ENCODE peak calls at places on chromosomes 4 and X, in six cellular contexts. One of them, this sample, is unnamed.
A peak's percentile ranks its signal among the peaks of the same experiment; 100 is the strongest.

GRCh38 chr4:51963871-51964513 is 56.2 kb downstream of the LRRC66 start:
- DNase-seq in prostate gland: no peak
- DNase-seq in stomach: no peak
- DNase-seq in suprapubic skin: no peak
- DNase-seq in HepG2: no peak
- DNase-seq in H1: no peak
- DNase-seq in this sample: no peak

GRCh38 chr4:136329042-136329662 is 1203.1 kb downstream of the PCDH18 start:
- DNase-seq in prostate gland: no peak
- DNase-seq in stomach: no peak
- DNase-seq in suprapubic skin: no peak
- DNase-seq in HepG2: no peak
- DNase-seq in H1: peak; percentile 46
- DNase-seq in this sample: peak; percentile 11

GRCh38 chr4:82975792-82976191 is 34.8 kb downstream of the LIN54 start:
- DNase-seq in prostate gland: no peak
- DNase-seq in stomach: no peak
- DNase-seq in suprapubic skin: no peak
- DNase-seq in HepG2: no peak
- DNase-seq in H1: no peak
- DNase-seq in this sample: no peak

GRCh38 chrX:121298499-121298898 is 251.1 kb downstream of the GLUD2 start:
- DNase-seq in prostate gland: no peak
- DNase-seq in stomach: no peak
- DNase-seq in suprapubic skin: no peak
- DNase-seq in HepG2: no peak
- DNase-seq in H1: no peak
- DNase-seq in this sample: no peak

GRCh38 chr4:117357422-117357821 is 272.0 kb upstream of the TRAM1L1 start:
- DNase-seq in prostate gland: no peak
- DNase-seq in stomach: no peak
- DNase-seq in suprapubic skin: no peak
- DNase-seq in HepG2: no peak
- DNase-seq in H1: no peak
- DNase-seq in this sample: no peak

GRCh38 chrX:97531824-97532223 is 648.1 kb downstream of the RPA4 start:
- DNase-seq in prostate gland: no peak
- DNase-seq in stomach: no peak
- DNase-seq in suprapubic skin: no peak
- DNase-seq in HepG2: no peak
- DNase-seq in H1: no peak
- DNase-seq in this sample: no peak

GRCh38 chrX:154327026-154327820 is 31.6 kb downstream of the TKTL1 start:
- DNase-seq in prostate gland: no peak
- DNase-seq in stomach: no peak
- DNase-seq in suprapubic skin: no peak
- DNase-seq in HepG2: no peak
- DNase-seq in H1: no peak
- DNase-seq in this sample: no peak

GRCh38 chr4:72489267-72489666 is 79.8 kb downstream of the ADAMTS3 start:
- DNase-seq in prostate gland: no peak
- DNase-seq in stomach: no peak
- DNase-seq in suprapubic skin: no peak
- DNase-seq in HepG2: no peak
- DNase-seq in H1: no peak
- DNase-seq in this sample: no peak

GRCh38 chr4:55670695-55671094 is 34.6 kb upstream of the NMU start:
- DNase-seq in prostate gland: no peak
- DNase-seq in stomach: no peak
- DNase-seq in suprapubic skin: no peak
- DNase-seq in HepG2: no peak
- DNase-seq in H1: no peak
- DNase-seq in this sample: no peak

GRCh38 chr4:152738812-152739211 is 40.7 kb downstream of the TIGD4 start:
- DNase-seq in prostate gland: no peak
- DNase-seq in stomach: no peak
- DNase-seq in suprapubic skin: no peak
- DNase-seq in HepG2: no peak
- DNase-seq in H1: no peak
- DNase-seq in this sample: no peak

GRCh38 chr4:52997132-52997416 is 135.0 kb downstream of the RASL11B start:
- DNase-seq in prostate gland: no peak
- DNase-seq in stomach: no peak
- DNase-seq in suprapubic skin: no peak
- DNase-seq in HepG2: no peak
- DNase-seq in H1: no peak
- DNase-seq in this sample: peak; percentile 52

GRCh38 chr4:51884606-51885005 is 41.7 kb downstream of the DCUN1D4 start:
- DNase-seq in prostate gland: no peak
- DNase-seq in stomach: no peak
- DNase-seq in suprapubic skin: no peak
- DNase-seq in HepG2: no peak
- DNase-seq in H1: no peak
- DNase-seq in this sample: no peak

GRCh38 chr4:3520276-3520675 is 11.9 kb downstream of the LRPAP1 start:
- DNase-seq in prostate gland: no peak
- DNase-seq in stomach: no peak
- DNase-seq in suprapubic skin: no peak
- DNase-seq in HepG2: no peak
- DNase-seq in H1: no peak
- DNase-seq in this sample: no peak

GRCh38 chr4:93994175-93994994 is 165.8 kb downstream of the ATOH1 start:
- DNase-seq in prostate gland: no peak
- DNase-seq in stomach: no peak
- DNase-seq in suprapubic skin: no peak
- DNase-seq in HepG2: no peak
- DNase-seq in H1: no peak
- DNase-seq in this sample: no peak

GRCh38 chr4:25029479-25030282 is 1.1 kb downstream of the LGI2 start:
- DNase-seq in prostate gland: no peak
- DNase-seq in stomach: no peak
- DNase-seq in suprapubic skin: no peak
- DNase-seq in HepG2: no peak
- DNase-seq in H1: peak; percentile 50
- DNase-seq in this sample: no peak

GRCh38 chr4:175273995-175274753 is 356.0 kb downstream of the ADAM29 start:
- DNase-seq in prostate gland: no peak
- DNase-seq in stomach: no peak
- DNase-seq in suprapubic skin: no peak
- DNase-seq in HepG2: no peak
- DNase-seq in H1: no peak
- DNase-seq in this sample: no peak

GRCh38 chr4:5827108-5828004 is 65.5 kb downstream of the CRMP1 start:
- DNase-seq in prostate gland: no peak
- DNase-seq in stomach: no peak
- DNase-seq in suprapubic skin: no peak
- DNase-seq in HepG2: no peak
- DNase-seq in H1: no peak
- DNase-seq in this sample: peak; percentile 42

DNA sequence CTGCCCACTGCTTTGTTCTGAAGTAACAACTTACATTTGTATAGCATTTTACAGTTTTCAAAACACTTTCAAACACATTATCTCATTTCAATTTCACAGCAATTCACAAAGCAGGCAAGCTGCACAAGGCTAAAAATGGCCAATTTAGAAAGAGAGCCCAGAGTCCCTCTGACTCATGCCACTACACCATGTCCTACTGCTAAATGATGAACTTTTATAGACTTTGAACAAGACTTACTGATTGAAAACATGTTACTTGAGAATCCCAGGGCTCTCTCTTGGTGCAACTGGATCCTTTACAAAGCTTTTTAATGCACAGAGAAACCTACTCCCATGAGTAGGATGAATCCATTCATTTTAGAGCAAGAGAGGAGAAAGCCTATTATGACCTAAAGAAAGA is 5.8 kb upstream of the G3BP2 start:
- DNase-seq in prostate gland: no peak
- DNase-seq in stomach: no peak
- DNase-seq in suprapubic skin: no peak
- DNase-seq in HepG2: no peak
- DNase-seq in H1: no peak
- DNase-seq in this sample: no peak
- TF ChIP-seq POLR2AphosphoS5 in prostate gland: no peak
- TF ChIP-seq POLR2AphosphoS5 in stomach: no peak
- TF ChIP-seq POLR2AphosphoS5 in suprapubic skin: no peak
- TF ChIP-seq POLR2AphosphoS5 in HepG2: no peak
- TF ChIP-seq POLR2AphosphoS5 in H1: no peak
- TF ChIP-seq POLR2AphosphoS5 in this sample: no peak

DNA sequence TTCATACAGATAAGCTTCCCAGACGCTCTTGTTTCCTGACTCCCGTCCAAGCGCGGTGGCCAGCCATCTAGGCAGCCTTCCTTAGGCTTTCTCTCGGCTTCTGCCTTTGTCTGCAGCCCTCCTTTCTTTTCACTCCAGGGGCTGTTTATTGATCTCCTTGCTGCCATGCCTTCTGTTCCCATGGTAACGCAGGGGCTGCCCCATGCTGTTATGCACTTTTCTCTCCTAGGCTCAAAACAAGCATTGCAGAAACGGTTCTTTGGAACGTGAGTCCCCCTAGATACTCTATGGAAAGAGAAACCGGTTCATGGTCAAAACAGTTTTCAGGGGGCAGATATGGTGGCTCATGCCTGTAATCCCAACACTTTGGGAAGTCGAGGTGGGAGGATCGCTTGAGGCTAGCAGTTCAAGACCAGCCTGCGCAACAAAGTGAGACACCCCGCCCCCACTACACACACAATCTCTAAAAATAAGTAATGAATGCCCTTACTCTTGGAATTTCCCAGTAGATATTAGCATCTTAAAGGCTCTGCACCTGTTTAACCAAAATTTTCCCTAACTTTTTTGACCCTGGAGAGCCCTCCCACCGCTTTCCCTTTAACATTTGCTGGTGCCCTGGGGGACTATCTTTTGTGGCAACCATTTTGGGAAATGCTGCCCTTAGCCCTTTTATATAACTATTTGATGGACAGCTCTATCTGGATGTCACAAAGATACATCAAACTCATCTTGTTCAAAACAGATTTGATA is 53.9 kb upstream of the ZNF157 start:
- DNase-seq in prostate gland: no peak
- DNase-seq in stomach: peak; percentile 32
- DNase-seq in suprapubic skin: no peak
- DNase-seq in HepG2: no peak
- DNase-seq in H1: peak; percentile 63
- DNase-seq in this sample: peak; percentile 20
- TF ChIP-seq POLR2AphosphoS5 in prostate gland: no peak
- TF ChIP-seq POLR2AphosphoS5 in stomach: no peak
- TF ChIP-seq POLR2AphosphoS5 in suprapubic skin: no peak
- TF ChIP-seq POLR2AphosphoS5 in HepG2: no peak
- TF ChIP-seq POLR2AphosphoS5 in H1: peak; percentile 87
- TF ChIP-seq POLR2AphosphoS5 in this sample: no peak

GRCh38 chr4:22514001-22514400 is 1.9 kb downstream of the ADGRA3 start:
- DNase-seq in prostate gland: no peak
- DNase-seq in stomach: no peak
- DNase-seq in suprapubic skin: no peak
- DNase-seq in HepG2: peak; percentile 35
- DNase-seq in H1: no peak
- DNase-seq in this sample: peak; percentile 48

GRCh38 chr4:22515145-22515887 is 550 bp downstream of the ADGRA3 start:
- DNase-seq in prostate gland: peak; percentile 73
- DNase-seq in stomach: peak; percentile 77
- DNase-seq in suprapubic skin: no peak
- DNase-seq in HepG2: peak; percentile 86
- DNase-seq in H1: peak; percentile 76
- DNase-seq in this sample: peak; percentile 77

GRCh38 chr4:22514431-22514830 is 1.4 kb downstream of the ADGRA3 start:
- DNase-seq in prostate gland: no peak
- DNase-seq in stomach: no peak
- DNase-seq in suprapubic skin: no peak
- DNase-seq in HepG2: no peak
- DNase-seq in H1: no peak
- DNase-seq in this sample: no peak

GRCh38 chr4:22512306-22512705 is 3.6 kb downstream of the ADGRA3 start:
- DNase-seq in prostate gland: no peak
- DNase-seq in stomach: no peak
- DNase-seq in suprapubic skin: no peak
- DNase-seq in HepG2: no peak
- DNase-seq in H1: no peak
- DNase-seq in this sample: no peak

DNA sequence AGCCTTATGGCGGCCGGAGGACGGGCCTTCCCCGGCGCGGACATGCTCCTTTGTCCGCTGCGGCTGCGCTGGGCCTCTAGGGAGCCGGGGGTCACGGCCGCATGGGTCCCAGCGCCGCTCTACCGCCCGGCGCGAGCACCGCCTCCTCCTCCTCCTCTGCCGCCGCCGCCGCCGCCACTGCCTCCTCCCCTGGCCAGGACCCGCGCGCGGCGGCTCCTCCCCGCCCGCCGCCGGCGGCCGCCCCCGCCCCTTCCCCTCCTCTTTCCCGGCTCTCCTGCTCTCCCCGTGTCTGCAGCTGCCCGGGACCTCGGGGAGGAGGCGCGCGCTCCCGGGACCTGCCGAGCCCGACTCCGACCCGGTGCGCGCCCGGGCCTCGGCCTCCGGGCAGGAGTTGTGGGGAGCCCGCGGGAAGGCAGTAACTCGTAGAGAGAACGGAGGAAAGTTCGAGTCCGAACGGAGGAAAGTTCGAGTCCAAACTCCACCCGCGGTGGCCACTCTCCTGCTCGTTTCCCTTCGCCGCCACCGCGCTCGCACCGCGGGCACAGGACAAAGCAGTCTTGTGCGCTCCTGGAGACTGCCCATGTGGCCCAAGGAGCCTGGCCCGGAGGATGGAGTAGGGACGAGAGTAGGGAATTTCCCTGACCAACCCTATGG is at the start of gene ADGRA3:
- DNase-seq in prostate gland: peak; percentile 69
- DNase-seq in stomach: peak; percentile 81
- DNase-seq in suprapubic skin: no peak
- DNase-seq in HepG2: peak; percentile 56
- DNase-seq in H1: peak; percentile 81
- DNase-seq in this sample: peak; percentile 81
- TF ChIP-seq POLR2AphosphoS5 in prostate gland: peak; percentile 8
- TF ChIP-seq POLR2AphosphoS5 in stomach: peak; percentile 1
- TF ChIP-seq POLR2AphosphoS5 in suprapubic skin: no peak
- TF ChIP-seq POLR2AphosphoS5 in HepG2: no peak
- TF ChIP-seq POLR2AphosphoS5 in H1: peak; percentile 71
- TF ChIP-seq POLR2AphosphoS5 in this sample: peak; percentile 10

DNA sequence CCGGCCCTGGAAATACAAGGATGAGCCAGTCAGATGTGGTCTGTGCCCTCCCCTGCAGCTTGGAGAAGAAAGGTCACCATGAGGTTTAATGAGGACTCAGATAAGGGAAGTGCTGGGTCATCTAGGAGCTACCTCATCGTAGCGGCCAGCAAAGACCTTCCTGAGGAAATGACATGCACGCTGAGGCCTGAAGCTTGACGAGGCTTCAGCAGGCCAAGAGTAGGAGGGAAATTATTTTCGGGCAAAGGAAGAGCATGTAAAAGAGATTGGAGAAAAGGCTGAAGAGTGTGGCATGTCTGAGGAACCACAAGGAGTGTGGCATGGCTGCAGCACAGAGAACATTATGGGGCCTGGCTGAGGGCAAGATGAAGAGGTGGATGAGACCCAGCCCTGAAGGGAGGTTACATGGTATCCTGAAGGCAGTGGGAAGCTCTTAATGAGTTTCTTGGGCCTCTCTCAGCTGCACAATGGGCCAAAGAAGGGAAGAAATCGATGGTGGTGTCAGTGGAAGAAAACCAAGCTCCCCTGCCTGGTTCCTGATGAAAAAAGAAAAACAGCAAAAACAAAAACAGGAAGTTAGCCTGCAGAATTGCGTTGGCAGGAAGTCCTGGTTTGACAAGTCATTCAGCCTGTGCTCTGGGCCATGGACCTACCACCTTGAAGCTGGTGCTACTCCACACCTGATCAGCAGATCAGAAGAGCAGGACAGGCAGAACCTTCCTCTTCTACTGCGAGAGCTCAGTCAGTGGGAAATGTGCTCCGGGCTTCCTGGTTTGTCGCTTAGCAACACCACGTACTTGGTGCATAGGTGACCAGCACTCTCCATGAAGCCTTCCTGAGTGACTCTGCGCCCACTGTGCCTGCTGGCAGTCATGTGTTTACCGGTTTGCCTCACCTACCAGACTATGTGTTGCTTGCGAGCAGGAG is 134.5 kb upstream of the KLF3 start:
- DNase-seq in prostate gland: no peak
- DNase-seq in stomach: peak; percentile 81
- DNase-seq in suprapubic skin: no peak
- DNase-seq in HepG2: no peak
- DNase-seq in H1: no peak
- DNase-seq in this sample: peak; percentile 5
- TF ChIP-seq POLR2AphosphoS5 in prostate gland: no peak
- TF ChIP-seq POLR2AphosphoS5 in stomach: peak; percentile 73
- TF ChIP-seq POLR2AphosphoS5 in suprapubic skin: no peak
- TF ChIP-seq POLR2AphosphoS5 in HepG2: no peak
- TF ChIP-seq POLR2AphosphoS5 in H1: no peak
- TF ChIP-seq POLR2AphosphoS5 in this sample: no peak

This sample was measured in endothelial cell of umbilical vein.